ENCODE peak calls at places on chromosomes 11 and 22, in five cellular contexts. R, O, K, L and G are unnamed samples.

GRCh38 chr11:72721689-72722049 is 30.5 kb downstream of the ARAP1 start:
- DNase-seq in O (no peak), L (peak; percentile 62), K (no peak), R (no peak), G (peak; percentile 52)

GRCh38 chr22:27512283-27512761 is 289.2 kb downstream of the MN1 start:
- DNase-seq in R (peak; percentile 71), O (peak; percentile 64), K (peak; percentile 99), L (peak; percentile 98), G (peak; percentile 87)

GRCh38 chr11:57395905-57396623 is 5.6 kb upstream of the PRG2 start:
- DNase-seq in O (no peak), R (no peak), K (no peak), L (no peak), G (no peak)

GRCh38 chr11:36271794-36272409 is 17.3 kb downstream of the COMMD9 start:
- DNase-seq in O (no peak), L (no peak), K (no peak), R (peak; percentile 20), G (no peak)

GRCh38 chr11:124538019-124538418 is 5.4 kb downstream of the OR8B12 start:
- DNase-seq in R (no peak), O (no peak), K (no peak), L (peak; percentile 96), G (peak; percentile 9)

GRCh38 chr11:95788921-95789505 is 569 bp downstream of the FAM76B start:
- DNase-seq in R (peak; percentile 42), O (peak; percentile 5), K (peak; percentile 59), L (peak; percentile 41), G (no peak)

GRCh38 chr11:20226936-20227335 is 66.7 kb upstream of the DBX1 start:
- DNase-seq in R (peak; percentile 5), K (no peak), L (no peak), O (no peak), G (no peak)

GRCh38 chr11:7673724-7674434 is 579 bp upstream of the CYB5R2 start:
- DNase-seq in K (no peak), O (no peak), L (peak; percentile 61), R (no peak), G (no peak)

GRCh38 chr22:40679249-40679963 is at the start of gene MCHR1:
- DNase-seq in O (no peak), L (no peak), K (no peak), R (no peak), G (no peak)

GRCh38 chr11:26958005-26958404 is 35.9 kb upstream of the FIBIN start:
- DNase-seq in K (no peak), R (no peak), O (no peak), L (no peak), G (no peak)

GRCh38 chr11:3983101-3983500 is 111.5 kb upstream of the RRM1 start:
- DNase-seq in L (no peak), K (no peak), R (no peak), O (no peak), G (no peak)

GRCh38 chr11:75790986-75791385 is 22.4 kb downstream of the DGAT2 start:
- DNase-seq in O (no peak), K (no peak), L (no peak), R (peak; percentile 69), G (no peak)

GRCh38 chr11:17542249-17542648 is 2.0 kb downstream of the USH1C start:
- DNase-seq in R (no peak), K (no peak), O (peak; percentile 45), L (no peak), G (no peak)

GRCh38 chr11:2737876-2738275 is 38.1 kb upstream of the KCNQ1OT1 start:
- DNase-seq in K (no peak), O (no peak), L (peak; percentile 69), R (peak; percentile 22), G (no peak)

GRCh38 chr22:40076702-40077645 is 82.2 kb downstream of the FAM83F start:
- DNase-seq in R (peak; percentile 61), O (no peak), K (no peak), L (peak; percentile 6), G (no peak)

GRCh38 chr22:39152024-39152510 is 413 bp downstream of the CBX7 start:
- DNase-seq in R (no peak), L (no peak), K (no peak), O (no peak), G (no peak)

GRCh38 chr22:44180706-44181032 is at the start of gene PARVG:
- DNase-seq in K (no peak), L (no peak), O (no peak), R (peak; percentile 38), G (no peak)

GRCh38 chr22:50415426-50415825 is 59.4 kb downstream of the SBF1 start:
- DNase-seq in O (no peak), L (no peak), R (no peak), K (no peak), G (no peak)

GRCh38 chr11:119254239-119254638 is 48.1 kb downstream of the CBL start:
- DNase-seq in O (no peak), K (no peak), L (no peak), R (no peak), G (no peak)

GRCh38 chr22:42145175-42145574 is 14.6 kb upstream of the CYP2D6 start:
- DNase-seq in K (no peak), O (no peak), R (no peak), L (no peak), G (no peak)

GRCh38 chr11:1784761-1785650 is 21.3 kb upstream of the CTSD start:
- DNase-seq in O (no peak), R (no peak), L (no peak), K (no peak), G (no peak)

GRCh38 chr11:131354251-131354701 is 16.1 kb upstream of the NTM start:
- DNase-seq in O (no peak), L (peak; percentile 76), R (no peak), K (no peak), G (no peak)

GRCh38 chr11:61035086-61035835 is 63.8 kb downstream of the CD6 start:
- DNase-seq in K (no peak), R (no peak), O (no peak), L (no peak), G (no peak)

GRCh38 chr11:32819187-32819586 is 10.5 kb upstream of the PRRG4 start:
- DNase-seq in L (no peak), R (no peak), K (no peak), O (no peak), G (no peak)

GRCh38 chr11:117187007-117187406 is 8.5 kb downstream of the SIDT2 start:
- DNase-seq in L (no peak), K (no peak), R (no peak), O (no peak), G (no peak)

GRCh38 chr11:60857378-60858232 is 1.9 kb upstream of the PTGDR2 start:
- DNase-seq in L (no peak), R (peak; percentile 63), K (no peak), O (no peak), G (no peak)

GRCh38 chr11:106152824-106153223 is 75.4 kb downstream of the AASDHPPT start:
- DNase-seq in O (no peak), K (no peak), L (peak; percentile 4), R (peak; percentile 35), G (no peak)

GRCh38 chr11:1705121-1706052 is 8.4 kb downstream of the KRTAP5-6 start:
- DNase-seq in R (peak; percentile 31), L (no peak), K (no peak), O (no peak), G (no peak)

GRCh38 chr22:41001722-41002122 is 50.5 kb downstream of the RBX1 start:
- DNase-seq in O (no peak), L (peak; percentile 45), K (no peak), R (peak; percentile 63), G (no peak)

GRCh38 chr22:25127274-25127673 is 72.4 kb upstream of the CRYBB3 start:
- DNase-seq in L (no peak), O (no peak), K (no peak), R (no peak), G (no peak)

GRCh38 chr11:371716-372590 is 2.7 kb downstream of the B4GALNT4 start:
- DNase-seq in K (no peak), R (no peak), O (no peak), L (no peak), G (no peak)

GRCh38 chr22:20180245-20180630 is 29.4 kb upstream of the CCDC188 start:
- DNase-seq in R (no peak), O (no peak), L (no peak), K (no peak), G (no peak)
- TF ChIP-seq CTCF in R (peak; percentile 50), O (no peak), L (peak; percentile 29), K (peak; percentile 45), G (peak; percentile 14)

GRCh38 chr11:14258177-14258935 is 100.6 kb downstream of the RRAS2 start:
- DNase-seq in R (peak; percentile 76), L (peak; percentile 40), O (no peak), K (peak; percentile 25), G (no peak)
- H3K27ac ChIP-seq in R (no peak overlapping the region), L (no peak overlapping the region), O (no peak overlapping the region), K (no peak overlapping the region), G (no peak overlapping the region)

GRCh38 chr22:46649176-46650077 is 29.2 kb downstream of the GRAMD4 start:
- DNase-seq in R (peak; percentile 86), L (peak; percentile 78), O (no peak), K (no peak), G (peak; percentile 88)
- H3K4me1 ChIP-seq in R (peaks cover 15% of the 10 kb centered on the region), L (peaks cover 41% of the 10 kb centered on the region), O (peaks cover 7% of the 10 kb centered on the region), K (peaks cover 3% of the 10 kb centered on the region), G (peaks cover 75% of the 10 kb centered on the region)

GRCh38 chr22:36569999-36570398 is 41.0 kb upstream of the EIF3D start:
- DNase-seq in O (no peak), R (no peak), K (peak; percentile 10), L (peak; percentile 48), G (no peak)
- TF ChIP-seq CTCF in O (no peak), R (no peak), K (peak; percentile 55), L (peak; percentile 53), G (peak; percentile 36)

DNA sequence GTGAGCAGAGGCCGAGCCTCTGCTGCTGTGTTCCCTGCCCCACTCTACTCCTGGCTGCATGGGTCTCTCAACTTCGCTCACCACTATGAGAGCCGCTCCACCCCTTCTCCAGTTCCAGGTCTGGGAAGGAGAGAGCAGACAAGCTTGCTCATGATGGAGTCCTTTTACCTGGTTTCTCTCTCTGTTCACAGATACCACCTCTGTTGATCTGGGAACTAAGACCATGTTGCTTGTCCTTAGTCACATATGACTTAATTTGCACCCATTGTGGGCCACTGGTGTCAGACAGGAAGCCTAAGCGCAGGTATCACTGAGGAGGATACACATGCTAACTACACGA is 26.8 kb downstream of the MCM5 start:
- DNase-seq in O (no peak), L (no peak), K (no peak), R (no peak), G (no peak)
- H3K27ac ChIP-seq in O (no peak overlapping the region), L (peak overlapping the region; percentile 69), K (no peak overlapping the region), R (peak overlapping the region; percentile 73), G (no peak overlapping the region)